ENCODE peak calls at places on chromosomes 3 and 15, in eight cellular contexts. R is adrenal gland, A is right cardiac atrium, Z is A549, N is left ventricle myocardium inferior, C is breast epithelium, J is upper lobe of right lung, W is PC-9. E is an unnamed sample.
A peak's percentile ranks its signal among the peaks of the same experiment; 100 is the strongest.

GRCh38 chr15:98682992-98683701 is 34.8 kb downstream of the IGF1R start:
- DNase-seq in R (no peak), A (no peak), Z (no peak), N (no peak), C (no peak), J (no peak), W (no peak), E (no peak)

GRCh38 chr3:46702246-46703012 is 1.2 kb downstream of the TMIE start:
- DNase-seq in R (no peak), A (peak; percentile 36), Z (no peak), N (no peak), C (no peak), J (no peak), W (no peak), E (peak; percentile 39)

GRCh38 chr15:43151688-43152087 is 18.3 kb downstream of the TMEM62 start:
- DNase-seq in R (no peak), A (no peak), Z (no peak), N (no peak), C (no peak), J (no peak), W (no peak), E (no peak)

GRCh38 chr3:150114873-150115570 is 144.3 kb upstream of the PFN2 start:
- DNase-seq in R (no peak), A (no peak), Z (no peak), N (no peak), C (no peak), J (no peak), W (no peak), E (no peak)

GRCh38 chr3:133644768-133645167 is 17.0 kb downstream of the TOPBP1 start:
- DNase-seq in R (no peak), A (no peak), Z (peak; percentile 80), N (no peak), C (no peak), J (no peak), W (peak; percentile 19), E (no peak)

GRCh38 chr3:30505866-30506517 is 100.4 kb upstream of the TGFBR2 start:
- DNase-seq in R (no peak), A (no peak), Z (no peak), N (no peak), C (no peak), J (no peak), W (no peak), E (no peak)

GRCh38 chr15:25347707-25348106 is 91.1 kb downstream of the UBE3A start:
- DNase-seq in R (no peak), A (no peak), Z (no peak), N (no peak), C (no peak), J (no peak), W (no peak), E (no peak)

GRCh38 chr15:31607656-31608055 is 281.0 kb downstream of the KLF13 start:
- DNase-seq in R (no peak), A (no peak), Z (no peak), N (no peak), C (no peak), J (no peak), W (no peak), E (no peak)

GRCh38 chr15:71278989-71279756 is 163.9 kb downstream of the THSD4 start:
- DNase-seq in R (peak; percentile 73), A (peak; percentile 70), Z (peak; percentile 99), N (no peak), C (no peak), J (no peak), W (peak; percentile 77), E (no peak)

GRCh38 chr15:59632714-59633113 is 21.1 kb downstream of the GCNT3 start:
- DNase-seq in R (peak; percentile 25), A (no peak), Z (peak; percentile 68), N (no peak), C (no peak), J (no peak), W (no peak), E (no peak)

GRCh38 chr3:23805881-23806321 is at the start of gene UBE2E1:
- DNase-seq in R (peak; percentile 76), A (peak; percentile 92), Z (peak; percentile 72), N (peak; percentile 79), C (peak; percentile 64), J (peak; percentile 87), W (peak; percentile 54), E (peak; percentile 90)

GRCh38 chr3:44883999-44884431 is 9.6 kb downstream of the TGM4 start:
- DNase-seq in R (no peak), A (no peak), Z (peak; percentile 72), N (no peak), C (no peak), J (no peak), W (peak; percentile 68), E (no peak)

GRCh38 chr3:189781384-189781783 is 150.2 kb downstream of the TP63 start:
- DNase-seq in R (no peak), A (no peak), Z (no peak), N (no peak), C (no peak), J (no peak), W (no peak), E (no peak)

GRCh38 chr3:39361252-39361927 is 21.8 kb upstream of the SLC25A38 start:
- DNase-seq in R (no peak), A (no peak), Z (no peak), N (no peak), C (no peak), J (no peak), W (no peak), E (no peak)

GRCh38 chr15:56468271-56468912 is 3.5 kb upstream of the MNS1 start:
- DNase-seq in R (no peak), A (no peak), Z (no peak), N (no peak), C (no peak), J (no peak), W (no peak), E (no peak)

DNA sequence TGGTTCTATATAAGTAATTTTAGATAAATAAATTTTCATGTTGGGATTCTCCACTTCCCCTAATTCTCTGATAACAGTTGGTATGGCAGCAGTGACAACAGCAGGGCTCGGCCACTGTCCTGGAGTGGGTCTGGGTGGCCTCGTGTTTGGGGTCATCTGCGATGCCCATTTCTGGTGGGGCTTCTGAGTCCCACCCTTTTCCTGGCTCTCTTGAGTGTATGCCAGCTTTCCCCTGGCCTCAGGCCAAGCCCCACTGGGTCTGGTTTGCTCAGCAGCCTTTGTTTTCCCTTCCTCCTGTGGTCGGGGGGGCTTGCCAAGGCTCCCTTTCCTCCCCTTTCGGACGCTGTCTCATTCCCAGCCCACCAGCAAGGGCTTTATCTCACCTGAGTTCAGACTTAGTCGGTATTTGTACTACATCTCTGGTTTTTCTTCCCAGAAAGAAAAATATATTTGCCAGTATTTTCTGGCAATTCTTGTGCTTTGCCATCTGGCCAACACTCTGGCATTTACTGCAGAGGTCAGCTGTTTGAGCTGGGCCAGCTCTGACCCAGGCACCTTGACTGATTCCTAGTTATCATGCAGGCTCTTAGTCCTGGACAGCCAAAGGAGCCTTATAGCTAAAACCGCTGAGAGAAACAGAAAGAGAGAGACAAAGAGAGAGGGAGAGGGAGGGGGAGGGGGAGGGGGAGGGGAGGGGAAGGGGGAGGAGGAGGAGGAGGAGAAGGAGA is 35.2 kb downstream of the MYZAP start:
- DNase-seq in R (no peak), A (peak; percentile 73), Z (no peak), N (no peak), C (no peak), J (no peak), W (no peak), E (no peak)
- H3K27ac ChIP-seq in R (no peak overlapping the region), A (peak overlapping the region; percentile 67), Z (no peak overlapping the region), N (peak overlapping the region; percentile 95), C (no peak overlapping the region), J (peak overlapping the region; percentile 27), W (no peak overlapping the region), E (no peak overlapping the region)

GRCh38 chr3:126390751-126391150 is 4.0 kb upstream of the CFAP100 start:
- DNase-seq in R (no peak), A (no peak), Z (no peak), N (no peak), C (no peak), J (no peak), W (no peak), E (no peak)

GRCh38 chr3:126391631-126392030 is 3.1 kb upstream of the CFAP100 start:
- DNase-seq in R (no peak), A (no peak), Z (no peak), N (no peak), C (no peak), J (no peak), W (no peak), E (no peak)

GRCh38 chr3:126389112-126389791 is 5.5 kb upstream of the CFAP100 start:
- DNase-seq in R (peak; percentile 94), A (peak; percentile 97), Z (peak; percentile 81), N (peak; percentile 90), C (peak; percentile 87), J (peak; percentile 96), W (peak; percentile 89), E (peak; percentile 97)

GRCh38 chr3:126390201-126390600 is 4.5 kb upstream of the CFAP100 start:
- DNase-seq in R (no peak), A (no peak), Z (no peak), N (no peak), C (no peak), J (no peak), W (no peak), E (no peak)

DNA sequence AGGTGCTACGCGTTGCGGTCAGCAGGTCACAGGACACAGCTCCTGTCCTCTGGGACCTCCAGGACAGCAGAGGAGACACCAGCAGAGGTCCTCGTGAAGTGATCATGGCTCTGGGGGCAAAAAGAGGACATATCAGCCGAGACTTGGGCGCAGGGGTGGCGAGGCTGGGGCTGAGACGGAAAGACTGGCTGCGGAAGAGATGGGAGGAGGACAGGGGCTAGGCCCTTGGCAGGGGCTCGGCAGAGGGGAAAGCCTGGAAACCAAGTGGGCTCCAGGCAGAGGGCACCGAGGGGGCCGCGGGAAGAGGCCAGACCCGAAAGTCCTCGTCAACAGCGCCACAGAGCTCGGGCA is 4.9 kb upstream of the CFAP100 start:
- DNase-seq in R (no peak), A (no peak), Z (no peak), N (no peak), C (no peak), J (no peak), W (no peak), E (no peak)
- H3K27ac ChIP-seq in R (no peak overlapping the region), A (no peak overlapping the region), Z (peak overlapping the region; percentile 84), N (no peak overlapping the region), C (peak overlapping the region; percentile 93), J (no peak overlapping the region), W (no peak overlapping the region), E (peak overlapping the region; percentile 59)

DNA sequence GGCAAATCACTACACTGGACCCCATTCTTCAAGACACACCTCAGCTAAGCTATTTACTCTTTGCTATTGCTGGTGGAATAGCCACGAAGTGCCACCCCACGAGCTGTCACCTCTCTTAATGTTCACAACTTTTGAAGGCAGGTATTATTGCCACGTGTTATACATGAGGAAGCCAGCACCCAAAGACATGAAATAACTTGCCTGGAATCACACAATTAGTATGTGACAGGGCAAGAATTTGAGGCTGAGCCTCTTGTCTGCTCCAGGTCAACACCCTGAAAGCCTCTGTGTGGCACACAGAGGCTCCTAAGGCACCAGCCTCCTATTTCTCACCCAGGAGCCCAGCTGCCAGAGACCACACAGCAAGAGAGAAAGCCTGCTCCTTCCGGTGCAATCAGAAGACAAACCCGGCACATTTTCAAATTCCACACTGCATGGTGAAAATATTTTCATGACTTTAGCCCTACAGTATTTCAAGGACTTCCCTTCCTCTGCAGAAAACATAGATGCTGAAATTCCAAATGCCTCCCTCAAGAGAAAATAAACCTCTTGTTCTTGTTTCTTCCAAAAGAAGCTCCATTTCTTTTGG is 84.9 kb upstream of the THBS1 start:
- DNase-seq in R (no peak), A (no peak), Z (no peak), N (no peak), C (no peak), J (no peak), W (no peak), E (no peak)
- H3K27ac ChIP-seq in R (no peak overlapping the region), A (no peak overlapping the region), Z (no peak overlapping the region), N (peak overlapping the region; percentile 11), C (no peak overlapping the region), J (no peak overlapping the region), W (no peak overlapping the region), E (no peak overlapping the region)

GRCh38 chr15:29141206-29141907 is 128.3 kb downstream of the NSMCE3 start:
- DNase-seq in R (no peak), A (no peak), Z (no peak), N (no peak), C (peak; percentile 39), J (no peak), W (no peak), E (peak; percentile 39)
- H3K27ac ChIP-seq in R (no peak overlapping the region), A (no peak overlapping the region), Z (no peak overlapping the region), N (no peak overlapping the region), C (peak overlapping the region; percentile 52), J (no peak overlapping the region), W (no peak overlapping the region), E (no peak overlapping the region)

E was measured in kidney.